ENCODE peak calls at places on chromosomes 7 and 10, in seven cellular contexts. M, C, F, E, Z, X and A are unnamed samples. For H3K36me3 and H3K4me1, the result is how much of the 10 kb centered on the place peaks cover.

GRCh38 chr7:155119801-155120382 is 49.8 kb downstream of the HTR5A start:
- DNase-seq in M (no peak), C (no peak), F (no peak), E (no peak), Z (no peak), X (no peak), A (no peak)

GRCh38 chr10:130492266-130492934 is 356.2 kb downstream of the GLRX3 start:
- DNase-seq in M (no peak), C (no peak), F (no peak), E (no peak), Z (no peak), X (no peak), A (no peak)

GRCh38 chr7:133235212-133235883 is 17.5 kb upstream of the EXOC4 start:
- DNase-seq in M (no peak), C (no peak), F (peak), E (no peak), Z (no peak), X (no peak), A (no peak)

GRCh38 chr7:108368466-108368865 is 87.8 kb downstream of the NRCAM start:
- DNase-seq in M (no peak), C (no peak), F (no peak), E (no peak), Z (no peak), X (no peak), A (no peak)

GRCh38 chr10:102064868-102065560 is at the start of gene HPS6:
- DNase-seq in M (peak), C (peak), F (peak), E (peak), Z (peak), X (peak), A (peak)

GRCh38 chr10:58305821-58306220 is 29.0 kb upstream of the UBE2D1 start:
- DNase-seq in M (no peak), C (no peak), F (no peak), E (no peak), Z (no peak), X (no peak), A (no peak)

GRCh38 chr10:60352105-60352504 is 37.6 kb downstream of the ANK3 start:
- DNase-seq in M (no peak), C (no peak), F (no peak), E (no peak), Z (no peak), X (no peak), A (no peak)

GRCh38 chr10:103833731-103834365 is 21.5 kb downstream of the SH3PXD2A start:
- DNase-seq in M (peak), C (no peak), F (no peak), E (peak), Z (peak), X (no peak), A (no peak)

GRCh38 chr7:47915066-47915976 is 32.9 kb downstream of the PKD1L1 start:
- DNase-seq in M (no peak), C (no peak), F (no peak), E (no peak), Z (no peak), X (no peak), A (no peak)

GRCh38 chr10:69377936-69378335 is 38.8 kb downstream of the TACR2 start:
- DNase-seq in M (no peak), C (no peak), F (no peak), E (no peak), Z (no peak), X (no peak), A (no peak)

GRCh38 chr10:63206997-63207952 is 74.1 kb downstream of the NRBF2 start:
- DNase-seq in M (no peak), C (no peak), F (peak), E (peak), Z (peak), X (no peak), A (no peak)
- H3K36me3 ChIP-seq in M (under half), C (under half), F (under half), E (half or more), Z (under half), X (under half), A (under half)

GRCh38 chr7:31066516-31067130 is 14.5 kb downstream of the ADCYAP1R1 start:
- DNase-seq in M (no peak), C (peak), F (no peak), E (no peak), Z (no peak), X (no peak), A (no peak)
- H3K4me1 ChIP-seq in M (under half), C (under half), F (under half), E (under half), Z (under half), X (under half), A (under half)

DNA sequence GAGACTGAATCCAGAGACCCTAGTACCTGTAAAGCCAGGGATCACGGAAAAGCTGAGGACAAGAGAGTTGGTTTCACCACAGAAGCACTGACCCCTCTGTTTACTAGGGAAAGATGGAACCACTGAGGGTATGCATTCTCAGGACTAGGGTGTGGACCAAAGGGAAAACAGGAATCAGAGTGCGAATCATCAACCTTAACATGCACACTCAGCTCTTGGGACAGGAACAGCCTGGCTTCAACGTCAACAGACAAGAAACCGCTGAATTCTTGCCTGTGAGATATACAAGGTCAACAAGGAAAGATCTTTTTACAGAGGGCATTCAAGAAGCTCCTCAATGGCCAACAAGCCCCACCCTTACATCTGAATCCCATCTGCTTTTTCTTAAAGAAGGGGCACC is 14.9 kb downstream of the TNRC18 start:
- DNase-seq in M (no peak), C (peak), F (peak), E (no peak), Z (no peak), X (no peak), A (no peak)
- H3K27ac ChIP-seq in M (peak), C (peak), F (no peak), E (no peak), Z (no peak), X (no peak), A (no peak)

GRCh38 chr10:95337761-95338160 is 47.0 kb upstream of the PDLIM1 start:
- DNase-seq in M (no peak), C (no peak), F (no peak), E (no peak), Z (no peak), X (no peak), A (no peak)

GRCh38 chr10:95336702-95337101 is 45.9 kb upstream of the PDLIM1 start:
- DNase-seq in M (no peak), C (no peak), F (no peak), E (no peak), Z (no peak), X (no peak), A (no peak)

GRCh38 chr10:95335933-95336699 is 45.3 kb upstream of the PDLIM1 start:
- DNase-seq in M (no peak), C (peak), F (no peak), E (no peak), Z (no peak), X (no peak), A (no peak)

GRCh38 chr10:95339863-95340262 is 49.1 kb upstream of the PDLIM1 start:
- DNase-seq in M (no peak), C (no peak), F (no peak), E (no peak), Z (no peak), X (no peak), A (no peak)

GRCh38 chr10:95337354-95337753 is 46.6 kb upstream of the PDLIM1 start:
- DNase-seq in M (no peak), C (no peak), F (no peak), E (no peak), Z (no peak), X (no peak), A (no peak)
- H3K36me3 ChIP-seq in M (under half), C (under half), F (under half), E (under half), Z (under half), X (under half), A (under half)

GRCh38 chr7:76326646-76327233 is 24.3 kb downstream of the HSPB1 start:
- DNase-seq in M (no peak), C (peak), F (no peak), E (no peak), Z (no peak), X (no peak), A (no peak)
- H3K4me1 ChIP-seq in M (under half), C (under half), F (under half), E (under half), Z (under half), X (under half), A (under half)